ENCODE peak calls at places on chromosomes 3 and 15, in eight cellular contexts. G is WTC11; V is activated T-cell treated with anti-CD3 and anti-CD28 coated beads, Interleukin-2, amount 50 U/mL, for 72 hours; C is K562; U is activated naive CD8-positive, alpha-beta T cell treated with anti-CD3 and anti-CD28 coated beads, Interleukin-2, amount 50 U/mL, for 24 hours; R is natural killer cell treated with Interleukin-12 subunit alpha and Interleukin-12 subunit beta and Interleukin-15 and Interleukin-18, amount 100 ng/mL, for 72 hours; A is adrenal gland; Q is NCI-H2081 treated with DMSO at 0.1 percent for 48 hours. O is an unnamed sample.

GRCh38 chr3:5006755-5007202 is 27.5 kb downstream of the BHLHE40 start:
- DNase-seq in G (no peak), V (peak), C (no peak), U (peak), R (peak), A (peak), Q (no peak), O (peak)

GRCh38 chr15:57865294-57865693 is 158.8 kb downstream of the POLR2M start:
- DNase-seq in G (peak), V (no peak), C (peak), U (no peak), R (no peak), A (no peak), Q (no peak), O (no peak)

GRCh38 chr3:16286161-16286560 is 21.1 kb downstream of the OXNAD1 start:
- DNase-seq in G (no peak), V (peak), C (no peak), U (peak), R (peak), A (no peak), Q (no peak), O (peak)

GRCh38 chr15:77909131-77909940 is 168.2 kb downstream of the TBC1D2B start:
- DNase-seq in G (no peak), V (no peak), C (no peak), U (no peak), R (no peak), A (no peak), Q (no peak), O (no peak)

GRCh38 chr15:25989327-25989726 is 126.2 kb upstream of the ATP10A start:
- DNase-seq in G (peak), V (peak), C (peak), U (peak), R (no peak), A (no peak), Q (no peak), O (peak)

GRCh38 chr3:178455264-178455663 is 81.0 kb upstream of the KCNMB2 start:
- DNase-seq in G (no peak), V (no peak), C (no peak), U (no peak), R (no peak), A (no peak), Q (no peak), O (no peak)

GRCh38 chr15:44712108-44713005 is 1.0 kb downstream of the B2M start:
- DNase-seq in G (no peak), V (peak), C (peak), U (peak), R (peak), A (peak), Q (no peak), O (peak)

GRCh38 chr3:127413318-127413673 is 125.5 kb upstream of the PRR20G start:
- DNase-seq in G (no peak), V (no peak), C (no peak), U (no peak), R (no peak), A (no peak), Q (no peak), O (no peak)

GRCh38 chr3:168162172-168162571 is 66.4 kb upstream of the GOLIM4 start:
- DNase-seq in G (no peak), V (no peak), C (no peak), U (no peak), R (no peak), A (no peak), Q (no peak), O (no peak)

GRCh38 chr3:160665231-160665630 is 11.7 kb upstream of the ARL14 start:
- DNase-seq in G (no peak), V (no peak), C (no peak), U (no peak), R (no peak), A (no peak), Q (no peak), O (no peak)

O was measured in activated CD4-positive, alpha-beta memory T cell treated with anti-CD3 and anti-CD28 coated beads for 36 hours.